ENCODE peak calls at places on chromosomes 3 and 15, in six cellular contexts. One of them, this sample, is unnamed.

GRCh38 chr3:152384412-152384811 is 115.7 kb downstream of the MBNL1 start:
- DNase-seq in NB4: no peak
- DNase-seq in activated T-cell treated with anti-CD3 and anti-CD28 coated beads, Interleukin-2, amount 50 U/mL, for 48 hours: no peak
- DNase-seq in T follicular helper cell: no peak
- DNase-seq in OCI-M1: no peak
- DNase-seq in GM12891: no peak
- DNase-seq in this sample: no peak

GRCh38 chr3:31210068-31210650 is 315.7 kb upstream of the GADL1 start:
- DNase-seq in T follicular helper cell: no peak
- DNase-seq in NB4: peak
- DNase-seq in activated T-cell treated with anti-CD3 and anti-CD28 coated beads, Interleukin-2, amount 50 U/mL, for 48 hours: no peak
- DNase-seq in OCI-M1: no peak
- DNase-seq in GM12891: no peak
- DNase-seq in this sample: no peak

GRCh38 chr3:105538483-105538882 is 171.8 kb downstream of the ALCAM start:
- DNase-seq in activated T-cell treated with anti-CD3 and anti-CD28 coated beads, Interleukin-2, amount 50 U/mL, for 48 hours: no peak
- DNase-seq in NB4: no peak
- DNase-seq in T follicular helper cell: no peak
- DNase-seq in OCI-M1: no peak
- DNase-seq in GM12891: no peak
- DNase-seq in this sample: no peak

GRCh38 chr15:23035964-23036566 is 3.3 kb downstream of the TUBGCP5 start:
- DNase-seq in OCI-M1: peak
- DNase-seq in NB4: peak
- DNase-seq in T follicular helper cell: peak
- DNase-seq in GM12891: no peak
- DNase-seq in activated T-cell treated with anti-CD3 and anti-CD28 coated beads, Interleukin-2, amount 50 U/mL, for 48 hours: peak
- DNase-seq in this sample: peak

GRCh38 chr3:141082064-141082463 is 30.9 kb downstream of the SPSB4 start:
- DNase-seq in GM12891: no peak
- DNase-seq in NB4: no peak
- DNase-seq in T follicular helper cell: no peak
- DNase-seq in OCI-M1: no peak
- DNase-seq in activated T-cell treated with anti-CD3 and anti-CD28 coated beads, Interleukin-2, amount 50 U/mL, for 48 hours: no peak
- DNase-seq in this sample: no peak

GRCh38 chr3:78832785-78833204 is 935.0 kb downstream of the ROBO1 start:
- DNase-seq in GM12891: no peak
- DNase-seq in activated T-cell treated with anti-CD3 and anti-CD28 coated beads, Interleukin-2, amount 50 U/mL, for 48 hours: no peak
- DNase-seq in NB4: no peak
- DNase-seq in T follicular helper cell: no peak
- DNase-seq in OCI-M1: no peak
- DNase-seq in this sample: no peak

GRCh38 chr15:57003418-57003817 is 85.0 kb downstream of the TCF12 start:
- DNase-seq in OCI-M1: no peak
- DNase-seq in NB4: no peak
- DNase-seq in T follicular helper cell: no peak
- DNase-seq in activated T-cell treated with anti-CD3 and anti-CD28 coated beads, Interleukin-2, amount 50 U/mL, for 48 hours: no peak
- DNase-seq in GM12891: no peak
- DNase-seq in this sample: no peak

GRCh38 chr3:99523446-99523845 is 114.9 kb upstream of the COL8A1 start:
- DNase-seq in NB4: no peak
- DNase-seq in GM12891: no peak
- DNase-seq in OCI-M1: no peak
- DNase-seq in activated T-cell treated with anti-CD3 and anti-CD28 coated beads, Interleukin-2, amount 50 U/mL, for 48 hours: no peak
- DNase-seq in T follicular helper cell: no peak
- DNase-seq in this sample: no peak

GRCh38 chr3:127970966-127971592 is 56.0 kb downstream of the KBTBD12 start:
- DNase-seq in activated T-cell treated with anti-CD3 and anti-CD28 coated beads, Interleukin-2, amount 50 U/mL, for 48 hours: no peak
- DNase-seq in OCI-M1: peak
- DNase-seq in T follicular helper cell: no peak
- DNase-seq in GM12891: no peak
- DNase-seq in NB4: peak
- DNase-seq in this sample: peak

GRCh38 chr3:63872135-63872924 is 8.7 kb downstream of the ATXN7 start:
- DNase-seq in activated T-cell treated with anti-CD3 and anti-CD28 coated beads, Interleukin-2, amount 50 U/mL, for 48 hours: no peak
- DNase-seq in OCI-M1: no peak
- DNase-seq in T follicular helper cell: no peak
- DNase-seq in GM12891: no peak
- DNase-seq in NB4: no peak
- DNase-seq in this sample: no peak

GRCh38 chr3:160400631-160401150 is 1.2 kb downstream of the SMC4 start:
- DNase-seq in activated T-cell treated with anti-CD3 and anti-CD28 coated beads, Interleukin-2, amount 50 U/mL, for 48 hours: no peak
- DNase-seq in NB4: peak
- DNase-seq in GM12891: no peak
- DNase-seq in T follicular helper cell: no peak
- DNase-seq in OCI-M1: peak
- DNase-seq in this sample: no peak

GRCh38 chr15:80750591-80750990 is 28.6 kb upstream of the CEMIP start:
- DNase-seq in OCI-M1: no peak
- DNase-seq in GM12891: no peak
- DNase-seq in NB4: no peak
- DNase-seq in activated T-cell treated with anti-CD3 and anti-CD28 coated beads, Interleukin-2, amount 50 U/mL, for 48 hours: no peak
- DNase-seq in T follicular helper cell: no peak
- DNase-seq in this sample: no peak

GRCh38 chr3:82353281-82354171 is 592.1 kb upstream of the GBE1 start:
- DNase-seq in NB4: no peak
- DNase-seq in activated T-cell treated with anti-CD3 and anti-CD28 coated beads, Interleukin-2, amount 50 U/mL, for 48 hours: no peak
- DNase-seq in T follicular helper cell: no peak
- DNase-seq in GM12891: no peak
- DNase-seq in OCI-M1: no peak
- DNase-seq in this sample: no peak

GRCh38 chr3:126523745-126524428 is at the start of gene CHST13:
- DNase-seq in GM12891: no peak
- DNase-seq in activated T-cell treated with anti-CD3 and anti-CD28 coated beads, Interleukin-2, amount 50 U/mL, for 48 hours: no peak
- DNase-seq in T follicular helper cell: no peak
- DNase-seq in OCI-M1: no peak
- DNase-seq in NB4: peak
- DNase-seq in this sample: no peak